ENCODE peak calls at places on chromosomes 1 and 21, in nine cellular contexts. One of them, this sample, is unnamed.

GRCh38 chr1:166695115-166695514 is 144.2 kb upstream of the POGK start:
- DNase-seq in neural progenitor cell: no peak
- DNase-seq in endodermal cell: no peak
- DNase-seq in right lobe of liver: no peak
- DNase-seq in uterus: no peak
- DNase-seq in right atrium auricular region: no peak
- DNase-seq in lower lobe of right lung: no peak
- DNase-seq in fibroblast of lung: no peak
- DNase-seq in astrocyte: no peak
- DNase-seq in this sample: no peak

GRCh38 chr1:147273409-147274307 is 31.2 kb downstream of the CHD1L start:
- DNase-seq in neural progenitor cell: peak; percentile 68
- DNase-seq in lower lobe of right lung: no peak
- DNase-seq in right lobe of liver: no peak
- DNase-seq in endodermal cell: no peak
- DNase-seq in astrocyte: peak; percentile 72
- DNase-seq in fibroblast of lung: peak; percentile 93
- DNase-seq in uterus: peak; percentile 40
- DNase-seq in right atrium auricular region: no peak
- DNase-seq in this sample: peak; percentile 16

GRCh38 chr1:48026275-48026674 is 29.1 kb upstream of the TRABD2B start:
- DNase-seq in lower lobe of right lung: no peak
- DNase-seq in endodermal cell: peak; percentile 47
- DNase-seq in right lobe of liver: no peak
- DNase-seq in astrocyte: no peak
- DNase-seq in uterus: no peak
- DNase-seq in right atrium auricular region: no peak
- DNase-seq in neural progenitor cell: no peak
- DNase-seq in fibroblast of lung: peak; percentile 23
- DNase-seq in this sample: no peak

GRCh38 chr1:3881191-3881475 is 18.9 kb downstream of the C1orf174 start:
- DNase-seq in uterus: no peak
- DNase-seq in lower lobe of right lung: peak; percentile 35
- DNase-seq in astrocyte: no peak
- DNase-seq in neural progenitor cell: no peak
- DNase-seq in right atrium auricular region: no peak
- DNase-seq in right lobe of liver: no peak
- DNase-seq in endodermal cell: no peak
- DNase-seq in fibroblast of lung: no peak
- DNase-seq in this sample: no peak

GRCh38 chr1:43582162-43582566 is 51.5 kb downstream of the PTPRF start:
- DNase-seq in astrocyte: peak; percentile 95
- DNase-seq in right atrium auricular region: no peak
- DNase-seq in fibroblast of lung: peak; percentile 88
- DNase-seq in lower lobe of right lung: no peak
- DNase-seq in neural progenitor cell: peak; percentile 31
- DNase-seq in right lobe of liver: no peak
- DNase-seq in uterus: peak; percentile 55
- DNase-seq in endodermal cell: peak; percentile 74
- DNase-seq in this sample: peak; percentile 22

GRCh38 chr1:219498666-219499065 is 114.2 kb downstream of the ZC3H11B start:
- DNase-seq in lower lobe of right lung: no peak
- DNase-seq in right atrium auricular region: no peak
- DNase-seq in endodermal cell: no peak
- DNase-seq in neural progenitor cell: no peak
- DNase-seq in uterus: peak; percentile 53
- DNase-seq in right lobe of liver: no peak
- DNase-seq in fibroblast of lung: peak; percentile 77
- DNase-seq in astrocyte: no peak
- DNase-seq in this sample: no peak

GRCh38 chr1:150912623-150913022 is 13.5 kb upstream of the SETDB1 start:
- DNase-seq in astrocyte: no peak
- DNase-seq in right lobe of liver: no peak
- DNase-seq in fibroblast of lung: no peak
- DNase-seq in right atrium auricular region: no peak
- DNase-seq in uterus: no peak
- DNase-seq in endodermal cell: no peak
- DNase-seq in neural progenitor cell: no peak
- DNase-seq in lower lobe of right lung: no peak
- DNase-seq in this sample: no peak

GRCh38 chr1:32020338-32020737 is 6.7 kb downstream of the KHDRBS1 start:
- DNase-seq in right lobe of liver: no peak
- DNase-seq in lower lobe of right lung: no peak
- DNase-seq in fibroblast of lung: peak; percentile 24
- DNase-seq in right atrium auricular region: no peak
- DNase-seq in astrocyte: no peak
- DNase-seq in endodermal cell: no peak
- DNase-seq in neural progenitor cell: no peak
- DNase-seq in uterus: no peak
- DNase-seq in this sample: no peak

GRCh38 chr1:29653886-29654450 is 417.6 kb downstream of the PTPRU start:
- DNase-seq in fibroblast of lung: no peak
- DNase-seq in lower lobe of right lung: no peak
- DNase-seq in uterus: no peak
- DNase-seq in neural progenitor cell: no peak
- DNase-seq in right atrium auricular region: no peak
- DNase-seq in astrocyte: no peak
- DNase-seq in right lobe of liver: no peak
- DNase-seq in endodermal cell: peak; percentile 16
- DNase-seq in this sample: no peak

GRCh38 chr1:79371802-79372201 is 365.3 kb upstream of the ADGRL4 start:
- DNase-seq in fibroblast of lung: no peak
- DNase-seq in uterus: no peak
- DNase-seq in right atrium auricular region: no peak
- DNase-seq in right lobe of liver: no peak
- DNase-seq in neural progenitor cell: no peak
- DNase-seq in astrocyte: no peak
- DNase-seq in endodermal cell: no peak
- DNase-seq in lower lobe of right lung: no peak
- DNase-seq in this sample: no peak

GRCh38 chr1:199073166-199073565 is 434.3 kb downstream of the PTPRC start:
- DNase-seq in fibroblast of lung: no peak
- DNase-seq in uterus: no peak
- DNase-seq in neural progenitor cell: no peak
- DNase-seq in lower lobe of right lung: no peak
- DNase-seq in endodermal cell: no peak
- DNase-seq in right atrium auricular region: no peak
- DNase-seq in right lobe of liver: no peak
- DNase-seq in astrocyte: no peak
- DNase-seq in this sample: no peak

GRCh38 chr1:201361652-201362504 is 15.6 kb downstream of the TNNT2 start:
- DNase-seq in right lobe of liver: peak; percentile 58
- DNase-seq in lower lobe of right lung: peak; percentile 50
- DNase-seq in endodermal cell: peak; percentile 94
- DNase-seq in right atrium auricular region: no peak
- DNase-seq in neural progenitor cell: peak; percentile 79
- DNase-seq in uterus: no peak
- DNase-seq in fibroblast of lung: peak; percentile 47
- DNase-seq in astrocyte: no peak
- DNase-seq in this sample: peak; percentile 46

GRCh38 chr1:10599194-10599861 is 124.6 kb downstream of the PEX14 start:
- DNase-seq in endodermal cell: no peak
- DNase-seq in right atrium auricular region: no peak
- DNase-seq in lower lobe of right lung: no peak
- DNase-seq in fibroblast of lung: peak; percentile 70
- DNase-seq in neural progenitor cell: no peak
- DNase-seq in right lobe of liver: no peak
- DNase-seq in uterus: no peak
- DNase-seq in astrocyte: peak; percentile 91
- DNase-seq in this sample: no peak

GRCh38 chr21:29114765-29115164 is 15.7 kb upstream of the MAP3K7CL start:
- DNase-seq in right lobe of liver: no peak
- DNase-seq in neural progenitor cell: peak; percentile 24
- DNase-seq in lower lobe of right lung: no peak
- DNase-seq in endodermal cell: peak; percentile 63
- DNase-seq in right atrium auricular region: no peak
- DNase-seq in fibroblast of lung: peak; percentile 81
- DNase-seq in astrocyte: peak; percentile 88
- DNase-seq in uterus: no peak
- DNase-seq in this sample: no peak

GRCh38 chr1:89894210-89894668 is 73.4 kb downstream of the LRRC8D start:
- DNase-seq in astrocyte: peak; percentile 90
- DNase-seq in neural progenitor cell: no peak
- DNase-seq in right lobe of liver: no peak
- DNase-seq in lower lobe of right lung: no peak
- DNase-seq in right atrium auricular region: no peak
- DNase-seq in uterus: no peak
- DNase-seq in fibroblast of lung: peak; percentile 80
- DNase-seq in endodermal cell: no peak
- DNase-seq in this sample: no peak

GRCh38 chr21:36747815-36748381 is 49.0 kb downstream of the SIM2 start:
- DNase-seq in right atrium auricular region: no peak
- DNase-seq in neural progenitor cell: peak; percentile 93
- DNase-seq in astrocyte: peak; percentile 16
- DNase-seq in right lobe of liver: peak; percentile 66
- DNase-seq in fibroblast of lung: no peak
- DNase-seq in endodermal cell: peak; percentile 92
- DNase-seq in uterus: no peak
- DNase-seq in lower lobe of right lung: no peak
- DNase-seq in this sample: peak; percentile 44
- TF ChIP-seq CTCF in right atrium auricular region: no peak
- TF ChIP-seq CTCF in neural progenitor cell: no peak
- TF ChIP-seq CTCF in astrocyte: no peak
- TF ChIP-seq CTCF in right lobe of liver: no peak
- TF ChIP-seq CTCF in fibroblast of lung: no peak
- TF ChIP-seq CTCF in endodermal cell: no peak
- TF ChIP-seq CTCF in uterus: no peak
- TF ChIP-seq CTCF in lower lobe of right lung: no peak
- TF ChIP-seq CTCF in this sample: no peak

DNA sequence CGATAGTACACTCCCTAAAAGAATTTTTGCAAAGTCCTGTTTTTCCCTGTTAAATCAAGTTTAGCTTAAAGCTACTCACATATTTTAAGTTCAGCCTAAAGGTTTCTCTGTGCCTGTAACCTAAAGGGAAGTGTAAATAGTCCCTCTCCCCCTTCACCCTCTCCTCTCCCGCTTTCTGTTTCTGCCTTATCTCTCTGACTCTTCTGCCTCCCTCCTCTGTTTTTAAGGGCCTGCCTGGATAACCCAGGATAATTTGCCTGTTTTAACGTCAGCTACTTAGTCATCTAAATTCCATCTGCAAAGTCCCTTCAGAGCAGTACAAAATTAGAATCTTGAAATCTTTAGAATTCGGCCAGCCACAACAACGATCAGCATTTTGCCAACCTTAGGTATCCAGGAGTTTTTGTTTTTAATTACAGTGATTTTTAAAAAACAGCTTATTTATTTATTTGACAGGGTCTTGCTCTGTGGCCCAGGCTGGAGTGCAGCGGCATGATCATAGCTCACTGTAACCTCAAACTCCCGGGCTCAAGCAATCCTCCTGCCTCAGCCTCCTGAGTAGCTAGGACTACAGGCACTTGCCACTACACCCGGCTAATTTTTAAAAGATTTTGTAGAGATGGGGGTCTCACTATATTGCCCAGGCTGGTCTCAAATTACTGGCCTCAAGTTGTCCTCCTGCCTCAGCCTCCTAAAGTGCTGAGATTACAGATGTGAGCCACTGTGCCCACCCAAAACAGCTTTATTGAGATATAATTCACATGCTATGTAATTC is 92.4 kb downstream of the NID1 start:
- DNase-seq in endodermal cell: no peak
- DNase-seq in astrocyte: peak; percentile 83
- DNase-seq in right lobe of liver: no peak
- DNase-seq in right atrium auricular region: no peak
- DNase-seq in neural progenitor cell: no peak
- DNase-seq in fibroblast of lung: peak; percentile 78
- DNase-seq in lower lobe of right lung: no peak
- DNase-seq in uterus: no peak
- DNase-seq in this sample: no peak
- H3K27ac ChIP-seq in endodermal cell: no peak overlapping the region
- H3K27ac ChIP-seq in astrocyte: peak overlapping the region; percentile 89
- H3K27ac ChIP-seq in right lobe of liver: peak overlapping the region; percentile 66
- H3K27ac ChIP-seq in right atrium auricular region: peak overlapping the region; percentile 93
- H3K27ac ChIP-seq in neural progenitor cell: peak overlapping the region; percentile 3
- H3K27ac ChIP-seq in fibroblast of lung: peak overlapping the region; percentile 89
- H3K27ac ChIP-seq in lower lobe of right lung: peak overlapping the region; percentile 84
- H3K27ac ChIP-seq in uterus: peak overlapping the region; percentile 100
- H3K27ac ChIP-seq in this sample: peak overlapping the region; percentile 89

GRCh38 chr1:226640737-226641136 is 92.2 kb downstream of the STUM start:
- DNase-seq in neural progenitor cell: no peak
- DNase-seq in fibroblast of lung: no peak
- DNase-seq in right atrium auricular region: no peak
- DNase-seq in endodermal cell: no peak
- DNase-seq in uterus: peak; percentile 22
- DNase-seq in right lobe of liver: peak; percentile 23
- DNase-seq in lower lobe of right lung: peak; percentile 28
- DNase-seq in astrocyte: no peak
- DNase-seq in this sample: no peak
- H3K4me1 ChIP-seq in neural progenitor cell: peaks cover 12% of the 10 kb centered on the region
- H3K4me1 ChIP-seq in fibroblast of lung: peaks cover 16% of the 10 kb centered on the region
- H3K4me1 ChIP-seq in right atrium auricular region: no peaks in the 10 kb centered on the region
- H3K4me1 ChIP-seq in endodermal cell: no peaks in the 10 kb centered on the region
- H3K4me1 ChIP-seq in uterus: peaks cover 11% of the 10 kb centered on the region
- H3K4me1 ChIP-seq in right lobe of liver: no peaks in the 10 kb centered on the region
- H3K4me1 ChIP-seq in lower lobe of right lung: peaks cover 22% of the 10 kb centered on the region
- H3K4me1 ChIP-seq in astrocyte: peaks cover 26% of the 10 kb centered on the region
- H3K4me1 ChIP-seq in this sample: no peaks in the 10 kb centered on the region

GRCh38 chr1:113830039-113830438 is 17.8 kb upstream of the RSBN1 start:
- DNase-seq in astrocyte: peak; percentile 39
- DNase-seq in uterus: no peak
- DNase-seq in right atrium auricular region: no peak
- DNase-seq in neural progenitor cell: no peak
- DNase-seq in fibroblast of lung: no peak
- DNase-seq in right lobe of liver: no peak
- DNase-seq in lower lobe of right lung: no peak
- DNase-seq in endodermal cell: no peak
- DNase-seq in this sample: no peak

GRCh38 chr1:113836534-113836933 is 24.3 kb upstream of the RSBN1 start:
- DNase-seq in uterus: no peak
- DNase-seq in right lobe of liver: no peak
- DNase-seq in endodermal cell: no peak
- DNase-seq in fibroblast of lung: no peak
- DNase-seq in astrocyte: no peak
- DNase-seq in right atrium auricular region: no peak
- DNase-seq in neural progenitor cell: no peak
- DNase-seq in lower lobe of right lung: no peak
- DNase-seq in this sample: no peak

GRCh38 chr1:113834716-113835115 is 22.4 kb upstream of the RSBN1 start:
- DNase-seq in uterus: no peak
- DNase-seq in neural progenitor cell: no peak
- DNase-seq in right atrium auricular region: no peak
- DNase-seq in right lobe of liver: no peak
- DNase-seq in lower lobe of right lung: no peak
- DNase-seq in astrocyte: no peak
- DNase-seq in fibroblast of lung: no peak
- DNase-seq in endodermal cell: no peak
- DNase-seq in this sample: no peak

DNA sequence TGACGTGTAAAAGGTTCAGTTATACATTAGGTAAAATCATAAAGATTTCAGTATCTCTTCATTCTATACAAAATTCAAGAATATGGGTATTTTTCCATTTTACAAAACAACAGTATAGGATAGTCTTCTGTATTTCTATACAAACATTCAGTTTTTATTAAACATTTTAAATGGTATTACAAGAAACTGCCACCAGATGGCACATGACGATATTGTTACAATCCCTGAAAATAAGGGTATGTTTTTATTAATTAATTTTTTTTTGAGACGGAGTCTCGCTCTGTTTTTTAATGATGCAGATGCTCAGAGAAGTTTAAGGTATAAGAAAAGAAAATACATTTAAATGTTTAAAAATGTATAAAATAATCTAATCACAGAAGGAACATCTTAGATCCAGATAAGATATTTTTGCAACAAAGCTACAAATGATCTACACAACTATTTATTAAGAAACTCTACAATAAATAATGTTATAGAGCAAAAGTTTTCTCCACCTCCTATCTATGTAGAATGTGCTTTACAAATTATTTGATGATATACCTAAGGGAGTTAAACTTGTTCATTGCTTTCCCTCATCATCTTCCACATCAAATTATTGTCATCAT is 23.5 kb upstream of the RSBN1 start:
- DNase-seq in fibroblast of lung: peak; percentile 74
- DNase-seq in astrocyte: peak; percentile 18
- DNase-seq in right lobe of liver: no peak
- DNase-seq in uterus: no peak
- DNase-seq in right atrium auricular region: no peak
- DNase-seq in endodermal cell: no peak
- DNase-seq in lower lobe of right lung: no peak
- DNase-seq in neural progenitor cell: peak; percentile 42
- DNase-seq in this sample: peak; percentile 5
- TF ChIP-seq CTCF in fibroblast of lung: no peak
- TF ChIP-seq CTCF in astrocyte: peak; percentile 31
- TF ChIP-seq CTCF in right lobe of liver: peak; percentile 74
- TF ChIP-seq CTCF in uterus: peak; percentile 71
- TF ChIP-seq CTCF in right atrium auricular region: peak; percentile 54
- TF ChIP-seq CTCF in endodermal cell: peak; percentile 84
- TF ChIP-seq CTCF in lower lobe of right lung: peak; percentile 59
- TF ChIP-seq CTCF in neural progenitor cell: peak; percentile 68
- TF ChIP-seq CTCF in this sample: peak; percentile 42

This sample was measured in thyroid gland.